ENCODE peak calls at places on chromosomes 3 and 15, in five cellular contexts. P is GF-D8, X is NCI-H460, M is GM12891, I is NCI-H1694. G is an unnamed sample.

GRCh38 chr3:157067114-157067513 is 92.8 kb downstream of the CCNL1 start:
- DNase-seq in P (no peak), X (no peak), M (no peak), I (no peak), G (no peak)

GRCh38 chr3:49867871-49868321 is 1.8 kb downstream of the CAMKV start:
- DNase-seq in P (no peak), X (peak; percentile 15), M (no peak), I (no peak), G (no peak)

GRCh38 chr15:85444329-85444605 is 63.9 kb downstream of the AKAP13 start:
- DNase-seq in P (no peak), X (no peak), M (no peak), I (no peak), G (no peak)

GRCh38 chr15:84570164-84570692 is 30.6 kb upstream of the ZSCAN2 start:
- DNase-seq in P (no peak), X (no peak), M (peak; percentile 32), I (no peak), G (no peak)

GRCh38 chr15:39834256-39834655 is 51.6 kb upstream of the FSIP1 start:
- DNase-seq in P (no peak), X (no peak), M (no peak), I (no peak), G (no peak)

GRCh38 chr15:35871282-35871681 is 325.3 kb upstream of the DPH6 start:
- DNase-seq in P (no peak), X (no peak), M (no peak), I (no peak), G (no peak)

GRCh38 chr15:64942356-64942755 is 30.7 kb downstream of the ANKDD1A start:
- DNase-seq in P (no peak), X (no peak), M (no peak), I (no peak), G (no peak)

GRCh38 chr3:10557250-10557649 is 51.9 kb upstream of the ATP2B2 start:
- DNase-seq in P (no peak), X (no peak), M (no peak), I (no peak), G (peak; percentile 6)

GRCh38 chr3:194987571-194988494 is 283.1 kb downstream of the XXYLT1 start:
- DNase-seq in P (no peak), X (no peak), M (no peak), I (no peak), G (no peak)

GRCh38 chr3:2454865-2455264 is 356.2 kb downstream of the CNTN4 start:
- DNase-seq in P (no peak), X (no peak), M (no peak), I (no peak), G (no peak)

GRCh38 chr15:79065744-79066376 is 24.7 kb downstream of the RASGRF1 start:
- DNase-seq in P (no peak), X (no peak), M (no peak), I (no peak), G (no peak)

GRCh38 chr15:63530762-63531299 is 26.4 kb downstream of the USP3 start:
- DNase-seq in P (no peak), X (no peak), M (no peak), I (no peak), G (no peak)

GRCh38 chr15:68224546-68225250 is 4.8 kb downstream of the CLN6 start:
- DNase-seq in P (peak; percentile 46), X (no peak), M (no peak), I (no peak), G (no peak)

GRCh38 chr15:101108791-101109190 is 143.1 kb downstream of the CHSY1 start:
- DNase-seq in P (no peak), X (no peak), M (no peak), I (no peak), G (no peak)

GRCh38 chr15:83854314-83854713 is 200.4 kb downstream of the ADAMTSL3 start:
- DNase-seq in P (no peak), X (no peak), M (no peak), I (no peak), G (no peak)

GRCh38 chr3:17810759-17811158 is 68.3 kb upstream of the TBC1D5 start:
- DNase-seq in P (no peak), X (no peak), M (no peak), I (no peak), G (no peak)

GRCh38 chr3:37198996-37199395 is 24.6 kb upstream of the LRRFIP2 start:
- DNase-seq in P (no peak), X (no peak), M (no peak), I (no peak), G (no peak)

GRCh38 chr3:182959474-182960350 is 20.6 kb downstream of the DCUN1D1 start:
- DNase-seq in P (no peak), X (no peak), M (no peak), I (no peak), G (no peak)

GRCh38 chr15:74784426-74784825 is 2.5 kb downstream of the CSK start:
- DNase-seq in P (no peak), X (no peak), M (no peak), I (no peak), G (no peak)

GRCh38 chr3:123342631-123343080 is 106.2 kb downstream of the ADCY5 start:
- DNase-seq in P (no peak), X (no peak), M (no peak), I (no peak), G (no peak)

GRCh38 chr3:151770941-151771340 is 37.2 kb downstream of the AADACL2 start:
- DNase-seq in P (peak; percentile 25), X (no peak), M (no peak), I (no peak), G (no peak)

GRCh38 chr3:160804762-160805161 is 48.7 kb downstream of the PPM1L start:
- DNase-seq in P (no peak), X (no peak), M (no peak), I (peak; percentile 91), G (peak; percentile 91)

GRCh38 chr15:22995786-22996185 is 15.6 kb upstream of the CYFIP1 start:
- DNase-seq in P (no peak), X (no peak), M (no peak), I (no peak), G (no peak)

GRCh38 chr3:134525293-134525692 is 39.4 kb downstream of the CEP63 start:
- DNase-seq in P (no peak), X (no peak), M (no peak), I (no peak), G (no peak)

GRCh38 chr3:160040181-160040580 is 51.5 kb downstream of the IL12A start:
- DNase-seq in P (no peak), X (no peak), M (no peak), I (no peak), G (no peak)

GRCh38 chr3:188067932-188068331 is 86.0 kb upstream of the LPP start:
- DNase-seq in P (no peak), X (no peak), M (no peak), I (no peak), G (no peak)

GRCh38 chr3:160400048-160400630 is 689 bp downstream of the SMC4 start:
- DNase-seq in P (no peak), X (no peak), M (no peak), I (no peak), G (no peak)

GRCh38 chr3:178707632-178708031 is 171.4 kb downstream of the KCNMB2 start:
- DNase-seq in P (no peak), X (no peak), M (no peak), I (no peak), G (peak; percentile 47)

GRCh38 chr15:92801412-92801773 is 98.7 kb upstream of the CHD2 start:
- DNase-seq in P (no peak), X (no peak), M (no peak), I (no peak), G (no peak)

GRCh38 chr3:27880969-27881892 is 159.1 kb upstream of the EOMES start:
- DNase-seq in P (no peak), X (no peak), M (no peak), I (no peak), G (no peak)

GRCh38 chr3:182235504-182235903 is 523.8 kb downstream of the SOX2 start:
- DNase-seq in P (no peak), X (no peak), M (no peak), I (no peak), G (no peak)

GRCh38 chr3:110928016-110928662 is 143.5 kb upstream of the NECTIN3 start:
- DNase-seq in P (no peak), X (no peak), M (no peak), I (no peak), G (no peak)

GRCh38 chr3:14490255-14490654 is 49.9 kb downstream of the GRIP2 start:
- DNase-seq in P (no peak), X (no peak), M (no peak), I (no peak), G (no peak)

GRCh38 chr15:84976746-84977345 is 4.8 kb upstream of the PDE8A start:
- DNase-seq in P (no peak), X (no peak), M (no peak), I (no peak), G (no peak)

GRCh38 chr3:167973046-167973445 is 122.7 kb downstream of the GOLIM4 start:
- DNase-seq in P (no peak), X (no peak), M (no peak), I (no peak), G (no peak)

GRCh38 chr3:45915518-45916231 is 27.6 kb upstream of the CXCR6 start:
- DNase-seq in P (no peak), X (no peak), M (peak; percentile 73), I (no peak), G (peak; percentile 45)